ENCODE peak calls at places on chromosomes 4 and X, in seven cellular contexts. S, Y, C, V, E, U and O are unnamed samples.

GRCh38 chr4:97404876-97405523 is 738.3 kb downstream of the STPG2 start:
- DNase-seq in C (no peak), Y (no peak), V (no peak), S (no peak), U (no peak), E (no peak), O (no peak)

GRCh38 chr4:79466621-79467020 is 58.6 kb upstream of the GK2 start:
- DNase-seq in S (no peak), Y (no peak), U (no peak), E (no peak), V (no peak), C (no peak), O (peak)

GRCh38 chr4:128543726-128544125 is 256.1 kb upstream of the PGRMC2 start:
- DNase-seq in S (no peak), V (no peak), U (no peak), Y (no peak), C (no peak), E (no peak), O (no peak)

GRCh38 chrX:16953606-16954211 is 7.3 kb downstream of the REPS2 start:
- DNase-seq in V (no peak), U (no peak), Y (no peak), S (no peak), C (no peak), E (no peak), O (peak)

GRCh38 chr4:31518796-31519250 is 798.7 kb downstream of the PCDH7 start:
- DNase-seq in Y (peak), E (no peak), S (no peak), C (no peak), V (peak), U (no peak), O (no peak)

GRCh38 chr4:38868055-38868965 is 704 bp downstream of the FAM114A1 start:
- DNase-seq in C (peak), U (peak), Y (peak), E (peak), S (peak), V (peak), O (no peak)

GRCh38 chr4:83093060-83093640 is 21.4 kb downstream of the PLAC8 start:
- DNase-seq in U (no peak), S (peak), E (no peak), V (no peak), Y (no peak), C (peak), O (no peak)

GRCh38 chrX:124719060-124719459 is 372.7 kb downstream of the SH2D1A start:
- DNase-seq in V (no peak), U (no peak), Y (no peak), C (no peak), E (no peak), S (peak), O (no peak)

GRCh38 chr4:128454281-128455075 is 166.9 kb upstream of the PGRMC2 start:
- DNase-seq in Y (peak), S (peak), U (peak), E (peak), C (peak), V (peak), O (peak)

GRCh38 chr4:138158746-138159297 is 83.3 kb downstream of the SLC7A11 start:
- DNase-seq in V (peak), E (no peak), Y (peak), U (no peak), S (peak), C (no peak), O (no peak)

GRCh38 chr4:139617702-139618490 is 47.7 kb upstream of the MGST2 start:
- DNase-seq in C (no peak), V (peak), S (peak), E (no peak), Y (no peak), U (no peak), O (no peak)

GRCh38 chrX:134836497-134836968 is 154.3 kb upstream of the SMIM10 start:
- DNase-seq in Y (peak), E (no peak), U (no peak), V (peak), S (no peak), C (no peak), O (no peak)

GRCh38 chrX:41935827-41936226 is 12.5 kb upstream of the CASK start:
- DNase-seq in U (no peak), C (no peak), Y (no peak), S (no peak), V (no peak), E (no peak), O (no peak)

GRCh38 chrX:18664947-18665346 is 7.0 kb downstream of the RS1 start:
- DNase-seq in S (peak), E (no peak), U (no peak), V (no peak), C (peak), Y (no peak), O (no peak)

GRCh38 chrX:124665878-124666425 is 319.6 kb downstream of the SH2D1A start:
- DNase-seq in E (no peak), C (no peak), Y (no peak), V (no peak), S (no peak), U (no peak), O (no peak)

GRCh38 chrX:8988456-8988855 is 45.5 kb downstream of the FAM9B start:
- DNase-seq in U (no peak), E (no peak), Y (peak), V (peak), S (no peak), C (no peak), O (peak)

GRCh38 chr4:3756343-3757059 is 9.7 kb upstream of the ADRA2C start:
- DNase-seq in Y (no peak), S (peak), U (no peak), V (no peak), E (no peak), C (peak), O (no peak)

GRCh38 chr4:107853444-107854325 is 29.0 kb downstream of the SGMS2 start:
- DNase-seq in V (peak), E (no peak), C (no peak), S (no peak), Y (peak), U (no peak), O (no peak)

DNA sequence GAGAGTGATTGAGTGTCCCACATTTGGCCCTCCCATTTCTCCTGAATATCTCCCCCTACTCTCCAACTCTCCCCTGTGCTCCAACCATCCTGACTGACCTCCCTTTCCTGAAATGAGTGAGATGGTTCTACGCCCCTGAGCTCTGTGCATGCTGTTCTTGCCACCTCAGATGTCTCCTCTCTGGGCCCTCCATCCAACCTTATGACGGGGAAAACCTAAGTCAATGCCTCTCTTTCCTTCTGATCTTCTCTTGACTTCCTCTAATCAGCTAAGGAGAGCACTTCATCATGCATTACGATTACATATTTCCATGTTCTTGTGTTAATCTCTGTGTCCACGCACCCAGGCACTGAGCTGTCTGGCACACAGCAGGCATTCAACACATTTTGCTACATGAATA is 1.1 kb upstream of the TNIP3 start:
- DNase-seq in U (no peak), S (no peak), C (no peak), V (no peak), Y (no peak), E (no peak), O (no peak)
- H2BK120ac ChIP-seq in U (no peak), S (no peak), C (no peak), V (no peak), Y (no peak), E (no peak), O (no peak)

GRCh38 chrX:154824638-154825037 is 9.8 kb downstream of the SMIM9 start:
- DNase-seq in S (no peak), V (no peak), E (no peak), C (no peak), Y (no peak), U (no peak), O (peak)
- H2BK5ac ChIP-seq in S (no peak), V (no peak), E (no peak), C (no peak), Y (no peak), U (no peak), O (no peak)

GRCh38 chrX:38275615-38276014 is 51.7 kb downstream of the RPGR start:
- DNase-seq in V (peak), U (no peak), S (no peak), C (no peak), E (no peak), Y (peak), O (peak)
- H3K4me2 ChIP-seq in V (no peak), U (no peak), S (no peak), C (no peak), E (no peak), Y (peak), O (no peak)

DNA sequence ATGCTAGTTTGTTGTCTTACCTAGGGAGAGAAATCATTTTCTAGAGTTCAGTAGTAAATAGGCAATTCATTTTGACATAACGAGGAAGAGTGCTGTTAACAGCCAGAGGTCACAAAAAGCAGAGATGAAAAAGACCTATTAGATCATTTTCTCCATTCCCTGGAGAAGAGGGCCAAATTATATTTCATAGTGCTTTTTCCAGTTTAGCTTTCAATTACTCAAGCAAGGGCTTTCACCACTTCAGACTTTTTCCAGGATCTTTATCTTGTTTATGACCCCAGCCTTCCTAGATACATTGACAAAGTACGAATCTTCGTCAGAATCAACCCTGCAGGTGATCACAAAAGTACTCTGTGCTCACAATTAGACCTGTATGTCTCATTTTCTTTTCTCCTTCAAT is 374.2 kb upstream of the GALNT7 start:
- DNase-seq in Y (no peak), S (no peak), V (no peak), C (no peak), U (no peak), E (no peak), O (no peak)
- H2BK120ac ChIP-seq in Y (no peak), S (no peak), V (no peak), C (no peak), U (no peak), E (no peak), O (no peak)

GRCh38 chrX:113269203-113269602 is 428.6 kb upstream of the AMOT start:
- DNase-seq in E (no peak), Y (no peak), V (no peak), S (no peak), U (no peak), C (no peak), O (no peak)
- H2BK5ac ChIP-seq in E (no peak), Y (no peak), V (no peak), S (no peak), U (no peak), C (no peak), O (no peak)

GRCh38 chr4:113869743-113870375 is 108.3 kb upstream of the CAMK2D start:
- DNase-seq in U (no peak), S (no peak), V (peak), Y (peak), C (no peak), E (no peak), O (no peak)
- H3K4me2 ChIP-seq in U (no peak), S (no peak), V (no peak), Y (no peak), C (no peak), E (no peak), O (no peak)